ENCODE peak calls at places on chromosomes 12 and 14, in ten cellular contexts. One of them, this sample, is unnamed.

GRCh38 chr14:24092960-24093900 is 881 bp upstream of the PCK2 start:
- DNase-seq in body of pancreas: no peak
- DNase-seq in kidney: no peak
- DNase-seq in CD4-positive, CD25-positive, alpha-beta regulatory T cell: no peak
- DNase-seq in uterus: no peak
- DNase-seq in A549: no peak
- DNase-seq in tibial artery: no peak
- DNase-seq in cardiac muscle cell: no peak
- DNase-seq in CD8-positive, alpha-beta memory T cell: no peak
- DNase-seq in neuronal stem cell: no peak
- DNase-seq in this sample: no peak

GRCh38 chr14:69858801-69859200 is 20.4 kb upstream of the SMOC1 start:
- DNase-seq in body of pancreas: no peak
- DNase-seq in kidney: no peak
- DNase-seq in CD4-positive, CD25-positive, alpha-beta regulatory T cell: no peak
- DNase-seq in uterus: no peak
- DNase-seq in A549: no peak
- DNase-seq in tibial artery: no peak
- DNase-seq in cardiac muscle cell: no peak
- DNase-seq in CD8-positive, alpha-beta memory T cell: no peak
- DNase-seq in neuronal stem cell: no peak
- DNase-seq in this sample: no peak

GRCh38 chr14:96201157-96201556 is 3.5 kb upstream of the BDKRB2 start:
- DNase-seq in body of pancreas: no peak
- DNase-seq in kidney: peak; percentile 64
- DNase-seq in CD4-positive, CD25-positive, alpha-beta regulatory T cell: no peak
- DNase-seq in uterus: no peak
- DNase-seq in A549: no peak
- DNase-seq in tibial artery: no peak
- DNase-seq in cardiac muscle cell: no peak
- DNase-seq in CD8-positive, alpha-beta memory T cell: no peak
- DNase-seq in neuronal stem cell: no peak
- DNase-seq in this sample: no peak

GRCh38 chr12:53754633-53755261 is 3.0 kb upstream of the CISTR start:
- DNase-seq in body of pancreas: no peak
- DNase-seq in kidney: no peak
- DNase-seq in CD4-positive, CD25-positive, alpha-beta regulatory T cell: no peak
- DNase-seq in uterus: peak; percentile 67
- DNase-seq in A549: no peak
- DNase-seq in tibial artery: no peak
- DNase-seq in cardiac muscle cell: no peak
- DNase-seq in CD8-positive, alpha-beta memory T cell: no peak
- DNase-seq in neuronal stem cell: no peak
- DNase-seq in this sample: no peak

GRCh38 chr12:46677749-46678148 is 148.0 kb downstream of the SLC38A4 start:
- DNase-seq in body of pancreas: no peak
- DNase-seq in kidney: no peak
- DNase-seq in CD4-positive, CD25-positive, alpha-beta regulatory T cell: peak; percentile 33
- DNase-seq in uterus: no peak
- DNase-seq in A549: peak; percentile 70
- DNase-seq in tibial artery: no peak
- DNase-seq in cardiac muscle cell: peak; percentile 35
- DNase-seq in CD8-positive, alpha-beta memory T cell: no peak
- DNase-seq in neuronal stem cell: no peak
- DNase-seq in this sample: peak; percentile 26

GRCh38 chr12:6688543-6688999 is 604 bp downstream of the ZNF384 start:
- DNase-seq in body of pancreas: peak; percentile 48
- DNase-seq in kidney: peak; percentile 85
- DNase-seq in CD4-positive, CD25-positive, alpha-beta regulatory T cell: peak; percentile 70
- DNase-seq in uterus: no peak
- DNase-seq in A549: no peak
- DNase-seq in tibial artery: peak; percentile 30
- DNase-seq in cardiac muscle cell: peak; percentile 35
- DNase-seq in CD8-positive, alpha-beta memory T cell: peak; percentile 33
- DNase-seq in neuronal stem cell: no peak
- DNase-seq in this sample: no peak

GRCh38 chr14:98578204-98578603 is 693.8 kb downstream of the BCL11B start:
- DNase-seq in body of pancreas: no peak
- DNase-seq in kidney: no peak
- DNase-seq in CD4-positive, CD25-positive, alpha-beta regulatory T cell: no peak
- DNase-seq in uterus: no peak
- DNase-seq in A549: peak; percentile 13
- DNase-seq in tibial artery: no peak
- DNase-seq in cardiac muscle cell: no peak
- DNase-seq in CD8-positive, alpha-beta memory T cell: no peak
- DNase-seq in neuronal stem cell: no peak
- DNase-seq in this sample: peak; percentile 39

GRCh38 chr12:120971299-120972180 is 6.8 kb upstream of the HNF1A start:
- DNase-seq in body of pancreas: peak; percentile 61
- DNase-seq in kidney: no peak
- DNase-seq in CD4-positive, CD25-positive, alpha-beta regulatory T cell: peak; percentile 69
- DNase-seq in uterus: peak; percentile 20
- DNase-seq in A549: peak; percentile 75
- DNase-seq in tibial artery: no peak
- DNase-seq in cardiac muscle cell: peak; percentile 66
- DNase-seq in CD8-positive, alpha-beta memory T cell: no peak
- DNase-seq in neuronal stem cell: peak; percentile 29
- DNase-seq in this sample: peak; percentile 28

GRCh38 chr12:119020377-119021360 is 39.3 kb downstream of the SRRM4 start:
- DNase-seq in body of pancreas: peak; percentile 61
- DNase-seq in kidney: no peak
- DNase-seq in CD4-positive, CD25-positive, alpha-beta regulatory T cell: no peak
- DNase-seq in uterus: no peak
- DNase-seq in A549: peak; percentile 48
- DNase-seq in tibial artery: no peak
- DNase-seq in cardiac muscle cell: peak; percentile 81
- DNase-seq in CD8-positive, alpha-beta memory T cell: no peak
- DNase-seq in neuronal stem cell: peak; percentile 69
- DNase-seq in this sample: no peak

GRCh38 chr12:54217774-54218221 is 29.0 kb upstream of the SMUG1 start:
- DNase-seq in body of pancreas: no peak
- DNase-seq in kidney: peak; percentile 85
- DNase-seq in CD4-positive, CD25-positive, alpha-beta regulatory T cell: no peak
- DNase-seq in uterus: no peak
- DNase-seq in A549: no peak
- DNase-seq in tibial artery: no peak
- DNase-seq in cardiac muscle cell: no peak
- DNase-seq in CD8-positive, alpha-beta memory T cell: no peak
- DNase-seq in neuronal stem cell: no peak
- DNase-seq in this sample: no peak

GRCh38 chr14:102523200-102524025 is 13.8 kb upstream of the ANKRD9 start:
- DNase-seq in body of pancreas: no peak
- DNase-seq in kidney: no peak
- DNase-seq in CD4-positive, CD25-positive, alpha-beta regulatory T cell: no peak
- DNase-seq in uterus: no peak
- DNase-seq in A549: no peak
- DNase-seq in tibial artery: no peak
- DNase-seq in cardiac muscle cell: no peak
- DNase-seq in CD8-positive, alpha-beta memory T cell: no peak
- DNase-seq in neuronal stem cell: no peak
- DNase-seq in this sample: peak; percentile 41

GRCh38 chr14:93015505-93015904 is 92.6 kb downstream of the CHGA start:
- DNase-seq in body of pancreas: no peak
- DNase-seq in kidney: no peak
- DNase-seq in CD4-positive, CD25-positive, alpha-beta regulatory T cell: no peak
- DNase-seq in uterus: no peak
- DNase-seq in A549: no peak
- DNase-seq in tibial artery: no peak
- DNase-seq in cardiac muscle cell: no peak
- DNase-seq in CD8-positive, alpha-beta memory T cell: no peak
- DNase-seq in neuronal stem cell: no peak
- DNase-seq in this sample: no peak
- H3K27ac ChIP-seq in body of pancreas: no peak overlapping the region
- H3K27ac ChIP-seq in kidney: no peak overlapping the region
- H3K27ac ChIP-seq in CD4-positive, CD25-positive, alpha-beta regulatory T cell: no peak overlapping the region
- H3K27ac ChIP-seq in uterus: peak overlapping the region; percentile 77
- H3K27ac ChIP-seq in A549: no peak overlapping the region
- H3K27ac ChIP-seq in tibial artery: no peak overlapping the region
- H3K27ac ChIP-seq in cardiac muscle cell: no peak overlapping the region
- H3K27ac ChIP-seq in CD8-positive, alpha-beta memory T cell: no peak overlapping the region
- H3K27ac ChIP-seq in neuronal stem cell: no peak overlapping the region
- H3K27ac ChIP-seq in this sample: no peak overlapping the region

DNA sequence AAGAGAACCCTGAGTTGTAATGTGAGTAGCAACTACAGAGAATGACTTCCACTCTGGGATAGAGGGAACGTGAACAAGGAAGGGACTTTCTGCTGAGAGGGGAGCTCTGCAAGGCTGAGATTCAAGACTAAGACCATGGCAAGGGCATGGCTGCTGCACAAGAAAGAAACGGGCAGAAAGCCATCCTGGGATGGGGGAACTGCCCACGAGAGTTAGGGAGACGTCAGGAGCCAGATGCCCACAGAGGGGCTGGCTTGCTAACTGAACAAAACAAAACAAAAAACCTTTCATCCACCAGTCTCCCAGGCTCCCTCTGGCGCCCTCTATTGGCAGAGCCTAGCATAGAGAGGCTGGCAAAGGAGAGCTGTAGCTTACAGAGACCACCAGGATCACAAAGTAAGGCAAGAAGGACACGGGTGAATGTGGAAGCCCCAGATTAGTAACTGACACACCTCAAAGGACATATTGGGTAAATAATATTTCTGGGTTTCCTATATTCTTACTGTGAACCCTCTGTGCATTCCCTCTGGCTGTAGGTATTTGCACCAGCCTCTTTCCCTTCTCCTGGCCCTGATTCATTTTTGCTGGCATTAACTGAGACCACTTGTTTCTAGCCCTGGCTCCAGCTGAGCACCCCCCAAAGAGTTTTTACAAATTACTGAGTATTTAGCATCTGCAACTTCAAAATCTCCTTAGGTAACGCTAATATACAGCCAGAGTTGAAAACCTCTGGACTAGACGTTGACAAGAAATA is 338.3 kb downstream of the EMP1 start:
- DNase-seq in body of pancreas: peak; percentile 57
- DNase-seq in kidney: peak; percentile 70
- DNase-seq in CD4-positive, CD25-positive, alpha-beta regulatory T cell: no peak
- DNase-seq in uterus: peak; percentile 18
- DNase-seq in A549: peak; percentile 60
- DNase-seq in tibial artery: peak; percentile 80
- DNase-seq in cardiac muscle cell: peak; percentile 87
- DNase-seq in CD8-positive, alpha-beta memory T cell: peak; percentile 1
- DNase-seq in neuronal stem cell: peak; percentile 90
- DNase-seq in this sample: peak; percentile 74
- H3K4me3 ChIP-seq in body of pancreas: no peak overlapping the region
- H3K4me3 ChIP-seq in kidney: peak overlapping the region; percentile 50
- H3K4me3 ChIP-seq in CD4-positive, CD25-positive, alpha-beta regulatory T cell: no peak overlapping the region
- H3K4me3 ChIP-seq in uterus: no peak overlapping the region
- H3K4me3 ChIP-seq in A549: no peak overlapping the region
- H3K4me3 ChIP-seq in tibial artery: peak overlapping the region; percentile 18
- H3K4me3 ChIP-seq in cardiac muscle cell: no peak overlapping the region
- H3K4me3 ChIP-seq in CD8-positive, alpha-beta memory T cell: no peak overlapping the region
- H3K4me3 ChIP-seq in neuronal stem cell: no peak overlapping the region
- H3K4me3 ChIP-seq in this sample: no peak overlapping the region

GRCh38 chr14:22554706-22555572 is 34.1 kb downstream of the DAD1 start:
- DNase-seq in body of pancreas: no peak
- DNase-seq in kidney: no peak
- DNase-seq in CD4-positive, CD25-positive, alpha-beta regulatory T cell: peak; percentile 61
- DNase-seq in uterus: no peak
- DNase-seq in A549: no peak
- DNase-seq in tibial artery: no peak
- DNase-seq in cardiac muscle cell: no peak
- DNase-seq in CD8-positive, alpha-beta memory T cell: no peak
- DNase-seq in neuronal stem cell: no peak
- DNase-seq in this sample: no peak
- H3K4me1 ChIP-seq in body of pancreas: peaks cover 35% of the 10 kb centered on the region
- H3K4me1 ChIP-seq in kidney: peaks cover 4% of the 10 kb centered on the region
- H3K4me1 ChIP-seq in CD4-positive, CD25-positive, alpha-beta regulatory T cell: peaks cover 95% of the 10 kb centered on the region
- H3K4me1 ChIP-seq in uterus: peaks cover 3% of the 10 kb centered on the region
- H3K4me1 ChIP-seq in A549: peaks cover 6% of the 10 kb centered on the region
- H3K4me1 ChIP-seq in tibial artery: no peaks in the 10 kb centered on the region
- H3K4me1 ChIP-seq in cardiac muscle cell: no peaks in the 10 kb centered on the region
- H3K4me1 ChIP-seq in CD8-positive, alpha-beta memory T cell: peaks cover 92% of the 10 kb centered on the region
- H3K4me1 ChIP-seq in neuronal stem cell: peaks cover 7% of the 10 kb centered on the region
- H3K4me1 ChIP-seq in this sample: peaks cover 65% of the 10 kb centered on the region

GRCh38 chr12:51887476-51888315 is at the start of gene ANKRD33:
- DNase-seq in body of pancreas: peak; percentile 34
- DNase-seq in kidney: peak; percentile 83
- DNase-seq in CD4-positive, CD25-positive, alpha-beta regulatory T cell: no peak
- DNase-seq in uterus: no peak
- DNase-seq in A549: no peak
- DNase-seq in tibial artery: no peak
- DNase-seq in cardiac muscle cell: peak; percentile 52
- DNase-seq in CD8-positive, alpha-beta memory T cell: no peak
- DNase-seq in neuronal stem cell: no peak
- DNase-seq in this sample: no peak

GRCh38 chr12:51888316-51889215 is 663 bp downstream of the ANKRD33 start:
- DNase-seq in body of pancreas: no peak
- DNase-seq in kidney: no peak
- DNase-seq in CD4-positive, CD25-positive, alpha-beta regulatory T cell: no peak
- DNase-seq in uterus: no peak
- DNase-seq in A549: no peak
- DNase-seq in tibial artery: no peak
- DNase-seq in cardiac muscle cell: no peak
- DNase-seq in CD8-positive, alpha-beta memory T cell: no peak
- DNase-seq in neuronal stem cell: no peak
- DNase-seq in this sample: no peak

GRCh38 chr12:51886021-51886710 is 1.7 kb upstream of the ANKRD33 start:
- DNase-seq in body of pancreas: peak; percentile 83
- DNase-seq in kidney: peak; percentile 91
- DNase-seq in CD4-positive, CD25-positive, alpha-beta regulatory T cell: peak; percentile 80
- DNase-seq in uterus: peak; percentile 88
- DNase-seq in A549: peak; percentile 58
- DNase-seq in tibial artery: peak; percentile 89
- DNase-seq in cardiac muscle cell: no peak
- DNase-seq in CD8-positive, alpha-beta memory T cell: no peak
- DNase-seq in neuronal stem cell: no peak
- DNase-seq in this sample: no peak

GRCh38 chr12:51884676-51885229 is 3.1 kb upstream of the ANKRD33 start:
- DNase-seq in body of pancreas: no peak
- DNase-seq in kidney: peak; percentile 31
- DNase-seq in CD4-positive, CD25-positive, alpha-beta regulatory T cell: no peak
- DNase-seq in uterus: no peak
- DNase-seq in A549: peak; percentile 78
- DNase-seq in tibial artery: no peak
- DNase-seq in cardiac muscle cell: no peak
- DNase-seq in CD8-positive, alpha-beta memory T cell: no peak
- DNase-seq in neuronal stem cell: no peak
- DNase-seq in this sample: no peak

DNA sequence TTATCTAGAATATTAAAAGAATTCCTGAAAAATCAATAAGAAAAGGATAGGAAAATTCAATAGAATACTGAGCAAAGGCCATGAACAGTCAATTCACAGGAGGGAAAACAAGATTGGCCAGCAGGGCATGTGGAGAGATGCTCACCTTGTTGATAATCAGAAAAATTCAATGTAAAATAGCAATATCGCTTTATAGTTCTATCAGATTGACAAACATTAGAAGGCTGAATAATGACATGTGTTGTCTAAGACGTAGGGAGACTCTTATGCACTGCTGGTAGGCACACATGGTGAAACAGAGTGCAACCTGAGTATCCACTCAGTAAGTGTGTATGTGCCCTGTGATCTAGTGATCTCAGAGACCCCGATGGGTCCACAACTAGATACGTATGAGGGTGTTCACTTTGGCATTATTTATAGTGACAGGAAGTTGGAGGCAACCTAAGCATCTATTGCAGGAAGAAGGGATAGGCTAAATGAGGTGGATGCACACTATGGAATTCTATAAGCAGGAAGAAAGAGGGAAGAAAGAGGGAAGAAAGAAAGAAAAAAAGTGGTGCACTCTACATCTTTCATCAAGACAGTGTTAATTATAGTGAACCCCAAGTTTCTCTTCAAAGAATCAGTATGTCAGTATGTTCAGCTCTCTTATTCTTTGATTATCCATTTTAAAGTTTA is 3.8 kb upstream of the ANKRD33 start:
- DNase-seq in body of pancreas: no peak
- DNase-seq in kidney: no peak
- DNase-seq in CD4-positive, CD25-positive, alpha-beta regulatory T cell: no peak
- DNase-seq in uterus: no peak
- DNase-seq in A549: no peak
- DNase-seq in tibial artery: no peak
- DNase-seq in cardiac muscle cell: no peak
- DNase-seq in CD8-positive, alpha-beta memory T cell: no peak
- DNase-seq in neuronal stem cell: no peak
- DNase-seq in this sample: no peak
- H3K27ac ChIP-seq in body of pancreas: no peak overlapping the region
- H3K27ac ChIP-seq in kidney: no peak overlapping the region
- H3K27ac ChIP-seq in CD4-positive, CD25-positive, alpha-beta regulatory T cell: no peak overlapping the region
- H3K27ac ChIP-seq in uterus: no peak overlapping the region
- H3K27ac ChIP-seq in A549: no peak overlapping the region
- H3K27ac ChIP-seq in tibial artery: no peak overlapping the region
- H3K27ac ChIP-seq in cardiac muscle cell: no peak overlapping the region
- H3K27ac ChIP-seq in CD8-positive, alpha-beta memory T cell: peak overlapping the region; percentile 2
- H3K27ac ChIP-seq in neuronal stem cell: no peak overlapping the region
- H3K27ac ChIP-seq in this sample: no peak overlapping the region